ENCODE peak calls at places on chromosomes 12 and 14, in five cellular contexts. O is transverse colon, A is psoas muscle, F is cardiac fibroblast, B is lung. N is an unnamed sample.

GRCh38 chr14:75928587-75929230 is 53.1 kb downstream of the TGFB3 start:
- DNase-seq in O (no peak), B (no peak), F (no peak), A (no peak), N (no peak)

GRCh38 chr12:54175130-54175963 is 13.4 kb downstream of the SMUG1 start:
- DNase-seq in A (no peak), F (no peak), B (no peak), O (no peak), N (no peak)

GRCh38 chr14:61677469-61677868 is 17.8 kb upstream of the HIF1A start:
- DNase-seq in A (no peak), F (no peak), B (no peak), O (no peak), N (no peak)

GRCh38 chr12:104720346-104721064 is 237.6 kb downstream of the SLC41A2 start:
- DNase-seq in B (no peak), O (peak), F (peak), A (no peak), N (no peak)

GRCh38 chr12:113462117-113462774 is 9.4 kb downstream of the LHX5 start:
- DNase-seq in O (peak), A (peak), F (peak), B (peak), N (no peak)

GRCh38 chr14:98754343-98755025 is 517.5 kb downstream of the BCL11B start:
- DNase-seq in B (peak), F (peak), O (no peak), A (no peak), N (no peak)

GRCh38 chr12:77116277-77116676 is 50.9 kb upstream of the E2F7 start:
- DNase-seq in B (no peak), A (no peak), F (peak), O (no peak), N (no peak)

GRCh38 chr14:61642246-61642982 is 52.9 kb upstream of the HIF1A start:
- DNase-seq in F (peak), B (no peak), A (no peak), O (peak), N (no peak)

GRCh38 chr14:80485764-80486163 is 274.5 kb upstream of the DIO2 start:
- DNase-seq in F (no peak), A (no peak), B (no peak), O (no peak), N (no peak)

GRCh38 chr12:12807970-12808702 is 5.0 kb upstream of the DDX47 start:
- DNase-seq in A (peak), F (peak), O (peak), B (no peak), N (no peak)

GRCh38 chr14:68040633-68041369 is 221.2 kb downstream of the RAD51B start:
- DNase-seq in B (no peak), O (no peak), A (no peak), F (no peak), N (no peak)

GRCh38 chr14:69963966-69964365 is 84.8 kb downstream of the SMOC1 start:
- DNase-seq in A (no peak), O (no peak), F (no peak), B (no peak), N (no peak)

GRCh38 chr14:103723176-103724081 is 7.8 kb downstream of the ZFYVE21 start:
- DNase-seq in B (no peak), O (peak), F (no peak), A (no peak), N (no peak)

GRCh38 chr12:105228494-105228893 is 7.5 kb downstream of the APPL2 start:
- DNase-seq in O (no peak), F (peak), B (no peak), A (no peak), N (no peak)

DNA sequence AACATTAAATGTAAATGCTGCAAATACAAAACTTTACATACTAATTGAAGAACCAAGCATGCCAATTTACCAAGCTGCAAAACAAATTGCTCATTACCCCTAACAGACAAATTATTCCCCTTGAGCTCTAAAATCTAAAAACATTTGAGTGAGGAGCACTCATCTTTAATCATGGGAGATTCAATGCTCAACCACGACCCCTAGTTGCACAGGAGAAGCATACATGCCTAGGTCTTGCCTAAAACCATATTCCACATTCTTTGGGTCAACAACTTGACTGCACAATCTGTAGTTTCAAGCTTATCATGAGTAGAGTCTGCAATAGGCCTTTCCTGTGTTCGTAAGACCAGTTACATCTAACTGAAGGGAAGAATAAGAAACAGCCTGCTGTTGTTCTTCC is 69.7 kb downstream of the MGAT4C start:
- DNase-seq in B (no peak), A (no peak), O (no peak), F (no peak), N (no peak)
- TF ChIP-seq CTCF in B (no peak), A (no peak), O (no peak), F (no peak), N (no peak)

GRCh38 chr14:88386395-88386794 is 938 bp downstream of the SPATA7 start:
- DNase-seq in F (peak), B (no peak), A (no peak), O (no peak), N (no peak)
- H3K4me3 ChIP-seq in F (peak), B (no peak), A (peak), O (no peak), N (peak)

DNA sequence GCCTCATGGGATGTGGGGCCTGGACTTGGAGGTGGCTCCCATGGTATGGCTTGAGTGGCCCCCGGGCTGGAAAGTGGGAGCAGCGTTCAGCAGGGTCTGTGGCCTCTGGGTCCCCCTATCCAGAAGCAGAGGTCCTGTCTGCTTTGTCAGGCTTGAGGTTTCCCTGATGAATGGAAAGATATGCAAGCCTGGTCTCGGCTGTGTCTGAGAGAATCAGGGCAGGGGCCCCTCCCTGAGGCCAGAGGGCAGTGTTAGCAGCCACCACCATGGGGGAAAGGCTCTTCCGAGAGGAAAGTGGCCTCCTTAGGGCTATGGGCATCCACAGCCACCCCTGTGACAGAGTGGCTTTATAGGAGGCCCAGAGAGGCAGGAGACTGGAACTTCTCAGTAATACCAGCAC is 128.2 kb downstream of the VRK1 start:
- DNase-seq in F (no peak), O (no peak), A (no peak), B (no peak), N (no peak)
- TF ChIP-seq CTCF in F (no peak), O (no peak), A (no peak), B (no peak), N (no peak)

DNA sequence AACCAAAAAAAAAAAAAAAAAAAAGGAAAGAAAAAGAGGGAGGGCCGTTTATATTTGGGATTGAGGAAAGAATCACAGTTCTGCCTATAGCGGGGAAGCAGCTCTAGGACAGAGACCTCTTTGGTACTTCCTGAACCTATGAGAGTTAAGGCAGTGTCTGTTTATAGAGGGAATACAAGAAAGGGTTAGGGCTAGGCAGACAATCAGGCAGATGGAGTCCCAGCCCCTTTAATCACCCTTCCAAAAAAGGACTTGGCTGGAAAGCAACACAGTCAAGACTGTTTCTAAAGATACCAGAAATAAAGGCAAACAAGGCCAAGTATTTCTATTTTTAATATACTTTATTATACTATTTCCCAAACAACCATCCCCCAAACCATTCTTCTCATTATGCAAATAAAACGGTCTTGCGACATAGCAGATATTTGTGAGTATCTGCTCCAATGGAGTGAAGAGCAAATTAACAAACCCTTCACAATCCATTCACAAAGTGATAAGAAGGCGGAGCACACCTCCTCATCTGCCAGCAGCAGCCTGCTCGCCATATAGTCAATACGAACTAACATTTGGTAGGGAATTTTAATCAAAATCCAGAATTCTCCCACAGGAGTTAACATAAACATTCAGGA is 679 bp upstream of the GRIP1 start:
- DNase-seq in B (no peak), F (no peak), O (no peak), A (no peak), N (no peak)
- H3K4me3 ChIP-seq in B (no peak), F (no peak), O (no peak), A (peak), N (no peak)

DNA sequence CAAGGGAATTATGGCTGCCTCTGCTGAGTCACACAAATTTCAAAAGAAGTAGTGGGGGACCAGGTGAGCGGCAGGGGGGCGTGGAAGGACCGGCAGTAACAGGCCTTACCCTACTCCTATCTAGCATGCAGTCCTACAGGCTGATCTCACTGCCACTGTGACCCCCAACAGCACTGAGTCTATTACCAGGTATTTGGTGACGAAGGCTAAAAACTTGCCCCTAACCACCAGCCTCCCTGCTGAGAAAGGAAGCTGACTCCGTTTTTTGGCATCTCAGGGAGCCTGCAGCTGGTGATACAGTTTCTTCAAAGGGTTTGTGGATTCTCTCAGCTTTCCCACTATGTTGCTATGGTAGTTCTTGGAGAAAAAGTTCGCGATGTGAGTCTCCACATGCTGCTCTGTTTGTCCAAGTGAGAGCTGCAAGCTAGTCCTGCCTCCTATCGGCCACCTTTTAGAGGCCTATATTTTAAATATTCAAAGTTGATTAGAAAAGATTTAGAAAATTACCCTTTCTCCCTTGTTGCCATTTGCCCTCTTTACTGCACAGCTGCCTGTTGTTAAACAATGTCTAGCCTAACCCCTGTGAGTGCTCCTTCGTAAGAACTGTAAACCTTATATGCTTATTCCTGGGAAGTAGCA is 57.1 kb upstream of the SLCO1B1 start:
- DNase-seq in F (peak), O (no peak), B (no peak), A (no peak), N (peak)
- TF ChIP-seq CTCF in F (no peak), O (no peak), B (no peak), A (no peak), N (no peak)

DNA sequence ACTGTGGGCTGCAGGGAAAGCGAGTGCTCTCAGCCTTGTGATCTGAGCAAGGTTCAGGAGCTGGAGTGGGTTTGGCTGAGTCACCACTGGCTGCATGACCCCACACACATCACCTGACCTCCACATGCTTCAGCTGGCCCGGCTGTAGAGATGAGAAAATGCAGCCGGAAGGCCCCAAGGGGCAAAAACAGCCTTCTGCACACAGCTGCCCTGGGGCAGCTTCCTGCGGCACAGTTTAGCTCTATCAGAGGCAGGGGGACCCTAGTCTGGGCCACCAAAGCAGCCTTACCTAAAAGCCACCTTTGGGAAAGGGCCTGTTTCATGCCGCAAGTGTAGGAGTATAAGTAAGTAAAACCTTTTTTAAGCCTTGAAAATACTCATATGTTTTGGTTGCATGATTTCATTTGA is 123.3 kb downstream of the SSPN start:
- DNase-seq in B (no peak), O (peak), A (peak), F (peak), N (no peak)
- H3K4me3 ChIP-seq in B (no peak), O (no peak), A (no peak), F (no peak), N (no peak)

DNA sequence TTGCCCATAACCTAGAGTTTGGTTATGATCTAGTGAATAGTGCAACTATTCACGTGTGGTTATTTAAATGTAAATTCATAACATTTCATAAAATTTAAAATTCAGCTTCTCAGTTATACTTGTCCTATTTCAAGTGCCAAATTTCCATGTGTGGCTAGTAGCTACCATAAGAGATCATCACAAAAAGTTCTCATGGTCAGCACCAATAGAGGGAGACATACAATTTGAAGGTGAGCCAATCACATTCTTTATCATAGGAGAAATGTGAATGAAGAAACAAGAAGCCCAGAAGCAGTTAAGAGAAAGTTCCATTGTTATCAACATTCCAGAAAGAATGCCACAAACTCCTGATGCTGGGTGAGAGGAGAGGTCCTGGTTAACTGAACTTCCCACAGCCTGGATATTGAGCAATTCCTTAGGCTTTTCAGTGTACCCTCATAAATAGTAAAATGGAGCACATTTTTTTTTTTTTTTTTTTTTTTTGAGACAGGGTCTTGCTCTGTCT is 892.9 kb upstream of the USP15 start:
- DNase-seq in A (no peak), O (no peak), F (no peak), B (no peak), N (no peak)
- TF ChIP-seq CTCF in A (no peak), O (no peak), F (no peak), B (no peak), N (no peak)

DNA sequence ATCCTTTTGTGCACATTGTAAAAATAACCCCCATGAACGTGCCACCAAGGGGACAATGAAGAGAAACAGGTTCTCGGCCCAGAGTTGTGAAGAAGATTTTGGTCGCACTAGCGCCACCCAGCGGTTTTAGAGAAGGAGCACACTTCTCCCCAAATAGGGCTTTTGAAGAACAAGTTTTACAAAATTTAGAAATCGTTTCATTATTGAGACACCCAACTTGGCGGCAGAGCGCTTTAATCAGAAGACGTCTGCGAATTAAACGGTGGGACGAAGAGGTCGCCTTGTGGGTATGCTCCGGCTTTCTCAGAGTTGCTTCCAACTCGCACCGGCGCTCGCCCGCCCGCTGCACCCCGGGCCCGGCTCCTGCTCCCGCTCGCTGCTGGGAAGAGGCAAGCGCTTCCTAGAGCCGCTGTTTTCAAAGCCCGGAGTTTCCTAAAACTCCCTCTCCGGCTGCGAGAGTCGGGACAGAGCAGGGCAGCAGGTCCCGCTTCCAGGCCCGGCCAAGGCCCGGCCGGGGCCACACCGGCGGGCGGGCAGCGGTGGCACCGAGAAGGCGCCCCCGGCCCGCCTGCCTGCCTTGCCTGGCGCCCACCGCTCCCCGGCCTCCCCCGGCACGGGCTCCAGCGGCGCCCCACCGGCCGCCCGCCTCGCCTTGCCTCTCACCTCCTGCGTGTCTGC is 672 bp downstream of the FOXA1 start:
- DNase-seq in B (peak), O (peak), A (no peak), F (peak), N (peak)
- H3K4me3 ChIP-seq in B (peak), O (peak), A (peak), F (peak), N (peak)

GRCh38 chr14:90760591-90761316 is 55.5 kb downstream of the TTC7B start:
- DNase-seq in O (no peak), B (no peak), F (peak), A (no peak), N (no peak)
- TF ChIP-seq CTCF in O (peak), B (peak), F (peak), A (peak), N (peak)

N was measured in AG04449.